ENCODE peak calls at places on chromosome 19, in seven cellular contexts. I is HT1080; B is RPMI7951; E is cardiac fibroblast; W is activated naive CD4-positive, alpha-beta T cell treated with anti-CD3 and anti-CD28 coated beads, Interleukin-2, amount 10 ng/mL, durations not matched to agents 7 days and 5 days; C is adrenal gland; X is bronchial epithelial cell. O is an unnamed sample.

GRCh38 chr19:16319466-16319865 is 5.2 kb upstream of the KLF2 start:
- DNase-seq in X (no peak), I (no peak), B (peak), W (peak), C (no peak), E (peak), O (no peak)

GRCh38 chr19:18922228-18922985 is 2.9 kb downstream of the DDX49 start:
- DNase-seq in I (no peak), W (no peak), C (peak), X (no peak), E (no peak), B (no peak), O (no peak)

GRCh38 chr19:40392894-40393517 is 3.0 kb upstream of the HIPK4 start:
- DNase-seq in E (peak), I (peak), X (peak), B (peak), W (no peak), C (no peak), O (no peak)

GRCh38 chr19:11261902-11262839 is at the start of gene DOCK6:
- DNase-seq in E (peak), W (peak), C (peak), I (no peak), X (no peak), B (no peak), O (no peak)

GRCh38 chr19:29672933-29673336 is 7.7 kb downstream of the PLEKHF1 start:
- DNase-seq in W (peak), C (no peak), I (no peak), E (no peak), X (no peak), B (no peak), O (peak)

GRCh38 chr19:55626350-55626749 is 2.0 kb upstream of the ZNF784 start:
- DNase-seq in I (no peak), X (no peak), C (no peak), B (no peak), W (peak), E (no peak), O (no peak)

GRCh38 chr19:46618670-46619231 is 6.1 kb downstream of the PTGIR start:
- DNase-seq in W (peak), I (no peak), E (peak), C (no peak), B (no peak), X (no peak), O (no peak)

GRCh38 chr19:6334490-6335285 is 1.3 kb upstream of the ACER1 start:
- DNase-seq in I (no peak), E (no peak), X (no peak), C (no peak), W (no peak), B (no peak), O (no peak)

GRCh38 chr19:48967346-48968178 is 2.5 kb downstream of the FTL start:
- DNase-seq in E (peak), W (no peak), B (peak), X (peak), I (peak), C (no peak), O (peak)

GRCh38 chr19:8087876-8088275 is 35.3 kb downstream of the CCL25 start:
- DNase-seq in C (no peak), E (no peak), B (no peak), W (no peak), I (no peak), X (no peak), O (no peak)

GRCh38 chr19:50039968-50040367 is 14.2 kb downstream of the ZNF473 start:
- DNase-seq in W (no peak), X (peak), B (no peak), I (no peak), E (peak), C (no peak), O (no peak)

GRCh38 chr19:35049456-35049855 is 7.9 kb downstream of the HPN start:
- DNase-seq in W (no peak), I (no peak), C (no peak), E (no peak), B (no peak), X (no peak), O (no peak)